ENCODE peak calls at places on chromosome 10, in eight cellular contexts. A, J, K, Y, N, I, F and H are unnamed samples.

GRCh38 chr10:43050011-43050410 is 26.9 kb upstream of the RET start:
- DNase-seq in Y (no peak), I (no peak), N (no peak), A (no peak), F (no peak), K (no peak), J (no peak), H (no peak)

GRCh38 chr10:77355844-77356243 is 281.8 kb downstream of the KCNMA1 start:
- DNase-seq in I (peak; percentile 51), A (peak; percentile 74), F (peak; percentile 64), Y (no peak), K (peak; percentile 80), J (peak; percentile 75), N (no peak), H (peak; percentile 96)

GRCh38 chr10:112208292-112208691 is 24.7 kb upstream of the GPAM start:
- DNase-seq in K (no peak), Y (no peak), I (no peak), N (no peak), F (no peak), A (no peak), J (no peak), H (no peak)

GRCh38 chr10:9869185-9869584 is 1148.5 kb upstream of the CELF2 start:
- DNase-seq in K (no peak), F (no peak), N (no peak), J (no peak), Y (no peak), I (no peak), A (peak; percentile 29), H (no peak)

GRCh38 chr10:33116293-33116697 is 158.3 kb upstream of the ITGB1 start:
- DNase-seq in K (peak; percentile 59), F (no peak), A (peak; percentile 66), I (peak; percentile 81), Y (peak; percentile 31), J (peak; percentile 78), N (no peak), H (no peak)

GRCh38 chr10:70816220-70816894 is 609 bp downstream of the SGPL1 start:
- DNase-seq in A (peak; percentile 85), K (peak; percentile 83), J (peak; percentile 86), F (peak; percentile 75), I (peak; percentile 82), N (peak; percentile 64), Y (peak; percentile 59), H (peak; percentile 88)

GRCh38 chr10:131095109-131095580 is 216.4 kb downstream of the TCERG1L start:
- DNase-seq in A (no peak), J (no peak), K (no peak), N (no peak), I (no peak), F (no peak), Y (no peak), H (no peak)

GRCh38 chr10:127872011-127872741 is 20.6 kb downstream of the CLRN3 start:
- DNase-seq in A (peak; percentile 75), F (no peak), Y (no peak), J (peak; percentile 39), K (no peak), I (peak; percentile 63), N (peak; percentile 51), H (peak; percentile 75)

GRCh38 chr10:5418584-5418983 is 6.2 kb downstream of the NET1 start:
- DNase-seq in I (no peak), J (no peak), A (no peak), Y (no peak), K (no peak), F (no peak), N (no peak), H (no peak)

DNA sequence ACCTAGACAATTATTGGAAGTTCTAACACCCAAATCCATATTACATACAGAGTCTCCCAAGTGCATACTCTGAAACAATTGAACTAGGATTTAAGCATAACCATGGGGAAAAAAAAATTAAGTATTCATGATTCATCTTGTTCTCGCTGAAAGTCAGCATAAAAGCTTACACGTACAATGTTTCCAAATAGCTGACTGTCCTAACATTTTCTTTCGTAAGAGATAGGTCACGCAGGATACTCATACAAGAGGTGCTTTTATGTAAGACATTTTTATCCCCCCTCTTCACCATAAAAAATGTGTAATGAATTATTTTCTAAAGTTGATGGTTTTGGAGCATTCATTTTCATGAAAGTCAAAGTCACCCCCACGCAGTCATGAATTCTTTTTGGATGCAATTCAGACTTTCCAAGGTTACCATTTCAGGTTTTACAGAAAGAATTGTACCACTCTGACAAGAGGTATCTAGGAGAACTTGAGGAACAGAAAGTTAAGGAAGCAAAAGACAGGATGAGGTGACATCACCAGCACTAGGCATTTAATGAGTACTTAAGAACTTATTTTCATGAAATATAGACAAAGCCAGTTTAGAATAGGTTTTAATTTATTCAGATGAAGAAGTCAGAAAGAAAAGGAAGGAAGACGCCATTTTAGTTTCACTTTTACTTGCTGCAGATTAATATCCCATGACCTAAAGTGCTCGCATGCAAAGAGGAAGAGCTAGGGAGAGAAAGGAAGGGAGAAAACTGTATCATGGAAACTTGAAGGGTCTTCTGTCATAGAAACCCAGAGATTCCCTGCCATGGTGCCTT is 55.8 kb downstream of the TMEM26 start:
- DNase-seq in F (no peak), I (peak; percentile 58), K (no peak), J (peak; percentile 69), Y (no peak), N (no peak), A (peak; percentile 47), H (peak; percentile 26)
- H3K4me3 ChIP-seq in F (no peak overlapping the region), I (no peak overlapping the region), K (no peak overlapping the region), J (peak overlapping the region; percentile 14), Y (no peak overlapping the region), N (peak overlapping the region; percentile 49), A (no peak overlapping the region), H (no peak overlapping the region)

GRCh38 chr10:7666253-7667023 is at the start of gene ITIH5:
- DNase-seq in Y (no peak), N (peak; percentile 24), F (no peak), A (no peak), I (no peak), J (peak; percentile 5), K (no peak), H (no peak)
- H3K4me3 ChIP-seq in Y (peak within 1 kb of the TSS; percentile 9), N (peak within 1 kb of the TSS; percentile 84), F (peak within 1 kb of the TSS; percentile 10), A (no peak within 1 kb of the TSS), I (no peak within 1 kb of the TSS), J (peak within 1 kb of the TSS; percentile 10), K (no peak within 1 kb of the TSS), H (peak within 1 kb of the TSS; percentile 2)

GRCh38 chr10:69413221-69413865 is 3.4 kb downstream of the TACR2 start:
- DNase-seq in Y (peak; percentile 57), I (peak; percentile 84), K (peak; percentile 71), F (no peak), A (peak; percentile 82), J (peak; percentile 79), N (peak; percentile 72), H (peak; percentile 43)
- H3K4me3 ChIP-seq in Y (no peak overlapping the region), I (no peak overlapping the region), K (no peak overlapping the region), F (no peak overlapping the region), A (no peak overlapping the region), J (no peak overlapping the region), N (no peak overlapping the region), H (no peak overlapping the region)

GRCh38 chr10:97640174-97640867 is at the start of gene PI4K2A:
- DNase-seq in I (peak; percentile 100), J (peak; percentile 99), K (peak; percentile 100), F (peak; percentile 98), Y (peak; percentile 99), A (peak; percentile 100), N (peak; percentile 99), H (peak; percentile 98)

GRCh38 chr10:97644961-97645360 is 4.5 kb downstream of the PI4K2A start:
- DNase-seq in K (no peak), J (no peak), N (no peak), I (no peak), Y (no peak), F (no peak), A (no peak), H (no peak)

GRCh38 chr10:97640868-97641811 is 669 bp downstream of the PI4K2A start:
- DNase-seq in N (peak; percentile 24), A (peak; percentile 49), F (peak; percentile 24), K (peak; percentile 25), Y (peak; percentile 40), J (peak; percentile 75), I (peak; percentile 67), H (no peak)

GRCh38 chr10:97647556-97647955 is 7.1 kb downstream of the PI4K2A start:
- DNase-seq in I (peak; percentile 51), Y (no peak), A (peak; percentile 65), N (no peak), K (no peak), J (peak; percentile 52), F (no peak), H (peak; percentile 90)

GRCh38 chr10:97643586-97643985 is 3.1 kb downstream of the PI4K2A start:
- DNase-seq in K (no peak), I (no peak), F (no peak), N (no peak), A (no peak), J (no peak), Y (no peak), H (no peak)
- H3K4me3 ChIP-seq in K (no peak overlapping the region), I (no peak overlapping the region), F (no peak overlapping the region), N (no peak overlapping the region), A (no peak overlapping the region), J (no peak overlapping the region), Y (no peak overlapping the region), H (no peak overlapping the region)

GRCh38 chr10:95288273-95288672 is 2.5 kb downstream of the PDLIM1 start:
- DNase-seq in F (no peak), K (no peak), J (no peak), N (no peak), Y (no peak), I (no peak), A (no peak), H (no peak)

GRCh38 chr10:95290801-95291633 is at the start of gene PDLIM1:
- DNase-seq in N (peak; percentile 83), K (no peak), F (no peak), A (peak; percentile 68), Y (peak; percentile 86), I (peak; percentile 74), J (peak; percentile 33), H (no peak)

GRCh38 chr10:95290446-95290800 is 380 bp downstream of the PDLIM1 start:
- DNase-seq in J (no peak), N (peak; percentile 27), F (no peak), I (no peak), A (no peak), K (no peak), Y (peak; percentile 60), H (no peak)

GRCh38 chr10:95289921-95290421 is 832 bp downstream of the PDLIM1 start:
- DNase-seq in K (no peak), A (no peak), J (no peak), I (no peak), N (no peak), Y (no peak), F (no peak), H (no peak)

DNA sequence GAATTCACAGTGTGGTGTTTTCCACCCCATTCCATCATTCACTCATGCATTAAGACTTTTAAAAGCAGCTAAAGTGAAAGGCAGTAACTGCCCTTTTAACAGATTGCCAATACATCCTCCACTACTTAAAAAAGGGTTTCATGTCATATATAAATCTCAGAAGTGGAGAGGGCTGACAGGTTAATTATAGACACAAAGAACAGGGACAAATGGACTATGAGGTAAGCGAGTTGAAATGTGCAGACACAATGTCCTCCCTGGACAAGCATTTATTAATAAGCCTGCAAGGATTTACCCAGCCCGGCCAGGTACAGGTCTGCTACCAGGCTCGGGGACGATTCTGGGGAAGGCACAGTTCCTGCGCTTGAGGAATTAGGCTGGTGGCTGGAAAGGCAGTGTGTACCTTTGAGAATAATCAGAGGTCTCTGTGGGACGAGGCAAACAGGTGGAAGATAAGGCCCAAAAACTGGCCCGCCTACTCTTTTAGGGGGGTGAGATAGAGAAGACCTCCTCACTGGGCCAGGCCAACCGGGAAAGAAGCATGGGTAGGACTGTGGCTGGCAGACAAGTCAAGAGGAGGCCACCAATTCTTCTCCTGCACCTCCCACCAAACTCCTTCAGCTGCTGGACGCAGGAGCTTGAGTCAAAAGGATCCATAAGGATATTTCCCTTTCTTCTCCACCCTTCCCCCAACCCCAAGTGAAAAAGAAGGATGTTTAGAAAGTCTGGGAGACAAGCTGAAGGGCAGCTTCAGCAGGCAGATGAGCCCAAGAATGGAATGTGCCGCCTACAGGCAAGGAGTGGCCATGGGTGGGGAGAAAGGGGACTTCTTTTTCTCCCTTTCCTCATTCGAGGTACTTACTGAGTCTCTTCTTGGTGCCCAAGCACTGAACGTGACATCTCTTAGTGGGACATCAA is 1.5 kb downstream of the PDLIM1 start:
- DNase-seq in N (no peak), A (peak; percentile 51), F (no peak), J (no peak), Y (peak; percentile 65), K (no peak), I (peak; percentile 53), H (no peak)
- H3K4me3 ChIP-seq in N (peak overlapping the region; percentile 96), A (peak overlapping the region; percentile 93), F (peak overlapping the region; percentile 92), J (peak overlapping the region; percentile 79), Y (peak overlapping the region; percentile 90), K (peak overlapping the region; percentile 73), I (peak overlapping the region; percentile 97), H (peak overlapping the region; percentile 83)